ENCODE peak calls at places on chromosomes 12 and 14, in five cellular contexts. One of them, this sample, is unnamed.

GRCh38 chr12:82414926-82415325 is 56.6 kb downstream of the METTL25 start:
- DNase-seq in A549: no peak
- DNase-seq in CD4-positive, alpha-beta T cell: no peak
- DNase-seq in NCI-H2081: no peak
- DNase-seq in activated T-helper 1 cell treated with Interleukin-2 at 50 U/mL for 16 hours: no peak
- DNase-seq in this sample: peak; percentile 4

GRCh38 chr14:90381999-90382451 is 14.8 kb upstream of the CALM1 start:
- DNase-seq in A549: no peak
- DNase-seq in CD4-positive, alpha-beta T cell: no peak
- DNase-seq in NCI-H2081: peak; percentile 79
- DNase-seq in activated T-helper 1 cell treated with Interleukin-2 at 50 U/mL for 16 hours: no peak
- DNase-seq in this sample: no peak

GRCh38 chr14:43360239-43360638 is 1146.8 kb downstream of the FSCB start:
- DNase-seq in A549: no peak
- DNase-seq in CD4-positive, alpha-beta T cell: no peak
- DNase-seq in NCI-H2081: no peak
- DNase-seq in activated T-helper 1 cell treated with Interleukin-2 at 50 U/mL for 16 hours: no peak
- DNase-seq in this sample: no peak

GRCh38 chr14:22884721-22885523 is 1.9 kb downstream of the REM2 start:
- DNase-seq in A549: no peak
- DNase-seq in CD4-positive, alpha-beta T cell: no peak
- DNase-seq in NCI-H2081: no peak
- DNase-seq in activated T-helper 1 cell treated with Interleukin-2 at 50 U/mL for 16 hours: no peak
- DNase-seq in this sample: no peak

GRCh38 chr12:26630546-26631027 is 202.4 kb downstream of the ITPR2 start:
- DNase-seq in A549: no peak
- DNase-seq in CD4-positive, alpha-beta T cell: no peak
- DNase-seq in NCI-H2081: no peak
- DNase-seq in activated T-helper 1 cell treated with Interleukin-2 at 50 U/mL for 16 hours: no peak
- DNase-seq in this sample: peak; percentile 59

GRCh38 chr12:65740506-65740872 is 83.8 kb upstream of the HMGA2 start:
- DNase-seq in A549: no peak
- DNase-seq in CD4-positive, alpha-beta T cell: no peak
- DNase-seq in NCI-H2081: no peak
- DNase-seq in activated T-helper 1 cell treated with Interleukin-2 at 50 U/mL for 16 hours: no peak
- DNase-seq in this sample: no peak

GRCh38 chr12:80033457-80033856 is 65.9 kb upstream of the OTOGL start:
- DNase-seq in A549: no peak
- DNase-seq in CD4-positive, alpha-beta T cell: no peak
- DNase-seq in NCI-H2081: no peak
- DNase-seq in activated T-helper 1 cell treated with Interleukin-2 at 50 U/mL for 16 hours: no peak
- DNase-seq in this sample: peak; percentile 46

GRCh38 chr12:63821781-63822251 is 22.7 kb upstream of the SRGAP1 start:
- DNase-seq in A549: no peak
- DNase-seq in CD4-positive, alpha-beta T cell: no peak
- DNase-seq in NCI-H2081: no peak
- DNase-seq in activated T-helper 1 cell treated with Interleukin-2 at 50 U/mL for 16 hours: no peak
- DNase-seq in this sample: no peak

GRCh38 chr14:66649515-66649914 is 141.6 kb downstream of the GPHN start:
- DNase-seq in A549: no peak
- DNase-seq in CD4-positive, alpha-beta T cell: no peak
- DNase-seq in NCI-H2081: no peak
- DNase-seq in activated T-helper 1 cell treated with Interleukin-2 at 50 U/mL for 16 hours: no peak
- DNase-seq in this sample: no peak

GRCh38 chr12:31568498-31568897 is 22.4 kb downstream of the DENND5B start:
- DNase-seq in A549: no peak
- DNase-seq in CD4-positive, alpha-beta T cell: no peak
- DNase-seq in NCI-H2081: no peak
- DNase-seq in activated T-helper 1 cell treated with Interleukin-2 at 50 U/mL for 16 hours: no peak
- DNase-seq in this sample: no peak

GRCh38 chr12:31234955-31235867 is 90.7 kb downstream of the SINHCAF start:
- DNase-seq in A549: peak; percentile 49
- DNase-seq in CD4-positive, alpha-beta T cell: no peak
- DNase-seq in NCI-H2081: peak; percentile 93
- DNase-seq in activated T-helper 1 cell treated with Interleukin-2 at 50 U/mL for 16 hours: no peak
- DNase-seq in this sample: no peak